ENCODE peak calls at places on chromosomes 6 and 20, in nine cellular contexts. Y is transverse colon, L is endothelial cell of umbilical vein, E is vagina, M is HepG2, S is K562, C is spleen, K is suprapubic skin, W is HCT116. G is an unnamed sample.

GRCh38 chr6:40996591-40997247 is 42.3 kb downstream of the UNC5CL start:
- DNase-seq in Y (peak; percentile 8), L (peak; percentile 86), E (peak; percentile 60), M (peak; percentile 69), S (peak; percentile 22), C (no peak), K (no peak), W (no peak), G (no peak)

GRCh38 chr6:30770164-30770563 is 25.8 kb upstream of the IER3 start:
- DNase-seq in Y (no peak), L (no peak), E (no peak), M (no peak), S (no peak), C (no peak), K (no peak), W (no peak), G (no peak)

GRCh38 chr6:5697508-5697907 is 309.2 kb downstream of the NRN1 start:
- DNase-seq in Y (no peak), L (no peak), E (no peak), M (no peak), S (no peak), C (no peak), K (no peak), W (no peak), G (no peak)

GRCh38 chr20:50254466-50255079 is 63.9 kb downstream of the CEBPB start:
- DNase-seq in Y (no peak), L (no peak), E (no peak), M (no peak), S (no peak), C (no peak), K (no peak), W (no peak), G (no peak)

GRCh38 chr6:137271245-137272183 is 52.3 kb upstream of the IFNGR1 start:
- DNase-seq in Y (no peak), L (peak; percentile 72), E (no peak), M (peak; percentile 75), S (no peak), C (no peak), K (no peak), W (peak; percentile 65), G (no peak)

GRCh38 chr20:44471481-44471882 is 4.2 kb upstream of the TTPAL start:
- DNase-seq in Y (no peak), L (no peak), E (no peak), M (peak; percentile 86), S (no peak), C (no peak), K (no peak), W (no peak), G (no peak)

GRCh38 chr6:44855562-44856494 is 468.3 kb downstream of the CDC5L start:
- DNase-seq in Y (no peak), L (peak; percentile 24), E (no peak), M (no peak), S (no peak), C (no peak), K (no peak), W (no peak), G (no peak)

GRCh38 chr6:27592481-27593199 is 119.7 kb upstream of the ZNF184 start:
- DNase-seq in Y (no peak), L (peak; percentile 44), E (no peak), M (peak; percentile 84), S (peak; percentile 82), C (no peak), K (no peak), W (no peak), G (no peak)

GRCh38 chr6:88050140-88050818 is 2.6 kb downstream of the SPACA1 start:
- DNase-seq in Y (no peak), L (no peak), E (no peak), M (no peak), S (no peak), C (no peak), K (no peak), W (no peak), G (no peak)

GRCh38 chr20:33740189-33740588 is 8.4 kb downstream of the ZNF341 start:
- DNase-seq in Y (no peak), L (no peak), E (no peak), M (no peak), S (no peak), C (no peak), K (no peak), W (no peak), G (no peak)

GRCh38 chr6:170405311-170405975 is 98.9 kb downstream of the FAM120B start:
- DNase-seq in Y (no peak), L (peak; percentile 80), E (no peak), M (no peak), S (no peak), C (no peak), K (no peak), W (no peak), G (no peak)

GRCh38 chr6:48423640-48424365 is 312.8 kb upstream of the PTCHD4 start:
- DNase-seq in Y (no peak), L (no peak), E (no peak), M (no peak), S (no peak), C (no peak), K (no peak), W (no peak), G (no peak)

GRCh38 chr20:24654425-24654824 is 185.0 kb downstream of the SYNDIG1 start:
- DNase-seq in Y (no peak), L (no peak), E (no peak), M (no peak), S (no peak), C (no peak), K (no peak), W (no peak), G (no peak)

GRCh38 chr20:15857131-15857784 is 716.0 kb downstream of the KIF16B start:
- DNase-seq in Y (no peak), L (no peak), E (no peak), M (no peak), S (no peak), C (peak; percentile 75), K (no peak), W (no peak), G (no peak)

DNA sequence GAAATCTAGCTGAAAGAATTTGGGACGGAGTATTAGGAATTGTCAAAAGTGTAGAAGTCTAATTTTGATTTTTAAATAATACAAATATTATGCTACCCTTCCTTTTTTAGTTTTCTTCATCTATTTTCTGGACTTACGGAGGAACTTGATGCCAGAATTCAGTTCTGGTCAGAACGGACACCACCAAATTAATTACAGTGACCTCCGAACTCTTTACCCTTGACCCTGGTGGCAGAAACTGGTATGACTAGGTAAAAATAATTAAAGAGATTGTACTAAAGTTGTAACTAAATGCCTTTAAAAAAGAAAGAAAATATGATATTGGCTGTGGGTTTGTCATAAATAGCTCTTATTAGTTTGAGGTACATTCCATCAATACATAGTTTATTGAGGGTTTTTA is 751.1 kb upstream of the MAP3K7 start:
- DNase-seq in Y (no peak), L (no peak), E (no peak), M (no peak), S (peak; percentile 6), C (no peak), K (no peak), W (no peak), G (no peak)
- TF ChIP-seq CTCF in Y (no peak), L (peak; percentile 9), E (no peak), M (no peak), S (no peak), C (no peak), K (no peak), W (no peak), G (no peak)

DNA sequence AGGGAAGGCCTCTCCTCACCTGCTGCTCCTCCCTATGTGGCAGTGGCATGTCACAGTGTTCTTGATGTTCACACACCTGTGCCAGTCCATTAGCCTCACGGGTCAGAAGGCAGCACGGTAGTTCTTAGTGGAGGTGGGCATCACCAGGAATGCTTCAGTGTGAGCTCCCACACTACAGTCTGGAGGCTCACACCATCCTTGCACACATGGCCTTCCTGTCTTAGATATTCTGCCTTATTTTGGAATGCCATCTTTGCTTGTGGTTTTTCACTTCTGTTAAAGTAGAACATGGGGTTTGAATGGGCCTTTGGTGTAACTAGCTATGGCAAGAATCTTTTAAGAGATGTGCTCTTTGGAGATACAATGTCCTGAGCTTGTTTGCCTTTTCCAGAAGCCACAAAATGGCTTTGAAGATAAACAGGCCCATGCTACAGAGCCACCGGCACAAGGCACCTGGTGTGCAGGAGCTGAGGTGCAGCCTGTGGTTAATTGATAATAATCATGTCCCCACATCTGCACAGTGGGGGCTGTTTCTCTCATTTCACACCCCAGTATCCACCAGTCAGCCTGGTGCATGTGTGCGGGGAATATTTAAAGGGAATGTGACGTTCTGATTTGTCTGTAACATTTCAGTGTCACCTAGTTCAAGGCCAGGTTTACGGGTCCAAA is 3.2 kb upstream of the SLC17A9 start:
- DNase-seq in Y (no peak), L (no peak), E (no peak), M (no peak), S (no peak), C (peak; percentile 18), K (no peak), W (no peak), G (peak; percentile 48)
- TF ChIP-seq POLR2AphosphoS5 in Y (no peak), L (no peak), E (no peak), M (no peak), S (no peak), C (no peak), K (no peak), W (no peak), G (no peak)

GRCh38 chr20:3473324-3473723 is 2.5 kb downstream of the ATRN start:
- DNase-seq in Y (no peak), L (no peak), E (no peak), M (no peak), S (no peak), C (no peak), K (no peak), W (no peak), G (no peak)

GRCh38 chr20:3472105-3472504 is 1.3 kb downstream of the ATRN start:
- DNase-seq in Y (no peak), L (no peak), E (no peak), M (peak; percentile 41), S (no peak), C (no peak), K (no peak), W (no peak), G (no peak)

GRCh38 chr20:3470208-3470626 is 601 bp upstream of the ATRN start:
- DNase-seq in Y (no peak), L (no peak), E (no peak), M (no peak), S (no peak), C (no peak), K (no peak), W (no peak), G (peak; percentile 65)

GRCh38 chr20:3471397-3472021 is 691 bp downstream of the ATRN start:
- DNase-seq in Y (no peak), L (no peak), E (no peak), M (no peak), S (no peak), C (no peak), K (no peak), W (no peak), G (peak; percentile 71)

GRCh38 chr20:3470627-3471396 is at the start of gene ATRN:
- DNase-seq in Y (peak; percentile 89), L (peak; percentile 93), E (no peak), M (peak; percentile 87), S (peak; percentile 93), C (peak; percentile 97), K (peak; percentile 92), W (peak; percentile 69), G (peak; percentile 92)
- TF ChIP-seq CTCF in Y (peak; percentile 18), L (no peak), E (no peak), M (no peak), S (no peak), C (peak; percentile 7), K (no peak), W (no peak), G (no peak)

GRCh38 chr6:139539852-139540251 is 165.4 kb upstream of the CITED2 start:
- DNase-seq in Y (peak; percentile 42), L (peak; percentile 13), E (no peak), M (peak; percentile 52), S (no peak), C (no peak), K (no peak), W (peak; percentile 68), G (peak; percentile 82)
- TF ChIP-seq POLR2AphosphoS5 in Y (peak; percentile 40), L (no peak), E (peak; percentile 68), M (no peak), S (no peak), C (no peak), K (no peak), W (no peak), G (peak; percentile 11)

G was measured in sigmoid colon.